ENCODE peak calls at places on chromosomes 11 and 22, in nine cellular contexts. R, I, X, U, G, J, M, H and A are unnamed samples.

GRCh38 chr22:47631571-47632102 is 869.2 kb downstream of the TBC1D22A start:
- DNase-seq in H (no peak), X (no peak), U (no peak), M (no peak), J (no peak), I (no peak), G (no peak), R (peak; percentile 59), A (no peak)

GRCh38 chr11:122453586-122453985 is 201.9 kb upstream of the UBASH3B start:
- DNase-seq in J (no peak), X (no peak), U (no peak), R (no peak), M (no peak), I (no peak), H (no peak), G (no peak), A (no peak)

GRCh38 chr22:37383342-37383741 is 43.9 kb downstream of the ELFN2 start:
- DNase-seq in X (no peak), R (no peak), G (no peak), I (no peak), U (no peak), M (no peak), H (no peak), J (no peak), A (no peak)

GRCh38 chr11:79046365-79046764 is 394.5 kb downstream of the TENM4 start:
- DNase-seq in R (no peak), G (no peak), U (no peak), X (no peak), M (no peak), I (no peak), H (no peak), J (no peak), A (no peak)

GRCh38 chr22:24190159-24190540 is 8.9 kb downstream of the SUSD2 start:
- DNase-seq in I (no peak), J (no peak), G (no peak), U (no peak), X (no peak), R (no peak), M (no peak), H (no peak), A (no peak)

GRCh38 chr22:35742342-35743100 is 24.8 kb downstream of the APOL5 start:
- DNase-seq in I (peak; percentile 69), U (peak; percentile 46), M (peak; percentile 52), H (no peak), R (no peak), J (peak; percentile 81), G (peak; percentile 68), X (no peak), A (no peak)

GRCh38 chr11:78050964-78051831 is 12.5 kb upstream of the THRSP start:
- DNase-seq in U (peak; percentile 24), M (peak; percentile 81), G (peak; percentile 70), R (no peak), H (no peak), X (no peak), I (peak; percentile 55), J (peak; percentile 65), A (no peak)

GRCh38 chr11:75858042-75858441 is 43.0 kb downstream of the UVRAG start:
- DNase-seq in X (no peak), U (no peak), R (no peak), I (no peak), J (no peak), H (no peak), M (no peak), G (no peak), A (no peak)

GRCh38 chr11:34546511-34547206 is 33.1 kb upstream of the ELF5 start:
- DNase-seq in U (no peak), X (no peak), G (no peak), J (no peak), H (no peak), I (no peak), M (peak; percentile 7), R (no peak), A (no peak)

GRCh38 chr11:22203281-22203680 is 10.4 kb downstream of the ANO5 start:
- DNase-seq in M (no peak), X (no peak), R (no peak), G (no peak), J (no peak), U (no peak), H (no peak), I (no peak), A (no peak)

GRCh38 chr11:65427691-65428577 is 5.3 kb downstream of the NEAT1 start:
- DNase-seq in M (peak; percentile 83), G (peak; percentile 85), R (no peak), X (peak; percentile 76), U (peak; percentile 71), J (peak; percentile 76), H (no peak), I (peak; percentile 83), A (peak; percentile 36)